ENCODE peak calls at places on chromosome 15, in four cellular contexts. Y is body of pancreas, Q is OCI-LY7, C is adipocyte. U is an unnamed sample.

GRCh38 chr15:48579945-48580671 is 65.4 kb downstream of the FBN1 start:
- DNase-seq in Q (no peak), Y (no peak), C (peak; percentile 76), U (no peak)

GRCh38 chr15:59885832-59886231 is 118.3 kb upstream of the FOXB1 start:
- DNase-seq in Q (no peak), Y (no peak), C (no peak), U (no peak)

GRCh38 chr15:30065025-30065801 is 17.5 kb upstream of the GOLGA8J start:
- DNase-seq in Y (no peak), C (peak; percentile 88), Q (no peak), U (peak; percentile 72)

GRCh38 chr15:59892995-59893394 is 111.1 kb upstream of the FOXB1 start:
- DNase-seq in C (peak; percentile 28), Y (no peak), Q (no peak), U (no peak)

GRCh38 chr15:39315200-39315599 is 265.7 kb upstream of the THBS1 start:
- DNase-seq in Q (no peak), Y (no peak), C (no peak), U (no peak)

GRCh38 chr15:73335026-73335425 is 33.7 kb downstream of the HCN4 start:
- DNase-seq in Q (no peak), C (no peak), Y (no peak), U (no peak)

GRCh38 chr15:50458301-50458700 is 34.1 kb downstream of the USP8 start:
- DNase-seq in Q (no peak), C (peak; percentile 8), Y (no peak), U (no peak)

GRCh38 chr15:81182746-81183402 is 13.8 kb upstream of the IL16 start:
- DNase-seq in Q (no peak), Y (no peak), C (peak; percentile 64), U (no peak)

GRCh38 chr15:39788108-39788507 is 5.5 kb upstream of the FSIP1 start:
- DNase-seq in Q (no peak), Y (no peak), C (peak; percentile 43), U (no peak)

GRCh38 chr15:72227192-72227586 is 3.8 kb downstream of the PKM start:
- DNase-seq in Q (peak; percentile 24), C (peak; percentile 77), Y (no peak), U (no peak)

GRCh38 chr15:77545058-77545457 is 87.7 kb downstream of the LINGO1 start:
- DNase-seq in Q (no peak), Y (no peak), C (no peak), U (no peak)

GRCh38 chr15:79844221-79844620 is 52.6 kb downstream of the MTHFS start:
- DNase-seq in C (no peak), Y (no peak), Q (no peak), U (no peak)

GRCh38 chr15:49330166-49330565 is 92.9 kb upstream of the FGF7 start:
- DNase-seq in Q (no peak), C (no peak), Y (no peak), U (no peak)

GRCh38 chr15:90035095-90035834 is 34.1 kb downstream of the ZNF710 start:
- DNase-seq in Y (peak; percentile 76), Q (no peak), C (no peak), U (no peak)

GRCh38 chr15:51382787-51383186 is 41.3 kb downstream of the GLDN start:
- DNase-seq in Q (peak; percentile 12), C (peak; percentile 81), Y (peak; percentile 36), U (peak; percentile 36)

GRCh38 chr15:80550910-80551265 is 144.2 kb upstream of the ABHD17C start:
- DNase-seq in Y (no peak), C (peak; percentile 46), Q (no peak), U (no peak)

GRCh38 chr15:72182244-72182643 is 15.3 kb downstream of the GRAMD2A start:
- DNase-seq in Q (no peak), C (no peak), Y (no peak), U (no peak)

GRCh38 chr15:77659350-77660321 is 26.9 kb upstream of the LINGO1 start:
- DNase-seq in Y (peak; percentile 82), Q (peak; percentile 71), C (peak; percentile 47), U (peak; percentile 78)

GRCh38 chr15:59347915-59348314 is 24.8 kb downstream of the MYO1E start:
- DNase-seq in Q (peak; percentile 35), C (no peak), Y (no peak), U (no peak)

GRCh38 chr15:21261965-21262850 is 178.1 kb downstream of the POTEB3 start:
- DNase-seq in Y (no peak), Q (no peak), C (no peak), U (peak; percentile 46)

GRCh38 chr15:55627730-55628368 is 39.7 kb upstream of the PYGO1 start:
- DNase-seq in Q (no peak), Y (peak; percentile 7), C (peak; percentile 95), U (peak; percentile 36)

GRCh38 chr15:90860942-90861675 is 7.3 kb upstream of the FURIN start:
- DNase-seq in Y (peak; percentile 71), Q (no peak), C (no peak), U (no peak)

GRCh38 chr15:56371495-56372147 is 6.4 kb downstream of the TEX9 start:
- DNase-seq in Y (no peak), Q (peak; percentile 78), C (no peak), U (no peak)

GRCh38 chr15:29678504-29679034 is 143.7 kb downstream of the TJP1 start:
- DNase-seq in Q (no peak), Y (no peak), C (no peak), U (no peak)

GRCh38 chr15:56353119-56353518 is 12.1 kb upstream of the TEX9 start:
- DNase-seq in Q (no peak), C (peak; percentile 9), Y (no peak), U (no peak)

GRCh38 chr15:68593341-68593740 is 14.5 kb downstream of the CORO2B start:
- DNase-seq in C (no peak), Y (no peak), Q (no peak), U (no peak)

DNA sequence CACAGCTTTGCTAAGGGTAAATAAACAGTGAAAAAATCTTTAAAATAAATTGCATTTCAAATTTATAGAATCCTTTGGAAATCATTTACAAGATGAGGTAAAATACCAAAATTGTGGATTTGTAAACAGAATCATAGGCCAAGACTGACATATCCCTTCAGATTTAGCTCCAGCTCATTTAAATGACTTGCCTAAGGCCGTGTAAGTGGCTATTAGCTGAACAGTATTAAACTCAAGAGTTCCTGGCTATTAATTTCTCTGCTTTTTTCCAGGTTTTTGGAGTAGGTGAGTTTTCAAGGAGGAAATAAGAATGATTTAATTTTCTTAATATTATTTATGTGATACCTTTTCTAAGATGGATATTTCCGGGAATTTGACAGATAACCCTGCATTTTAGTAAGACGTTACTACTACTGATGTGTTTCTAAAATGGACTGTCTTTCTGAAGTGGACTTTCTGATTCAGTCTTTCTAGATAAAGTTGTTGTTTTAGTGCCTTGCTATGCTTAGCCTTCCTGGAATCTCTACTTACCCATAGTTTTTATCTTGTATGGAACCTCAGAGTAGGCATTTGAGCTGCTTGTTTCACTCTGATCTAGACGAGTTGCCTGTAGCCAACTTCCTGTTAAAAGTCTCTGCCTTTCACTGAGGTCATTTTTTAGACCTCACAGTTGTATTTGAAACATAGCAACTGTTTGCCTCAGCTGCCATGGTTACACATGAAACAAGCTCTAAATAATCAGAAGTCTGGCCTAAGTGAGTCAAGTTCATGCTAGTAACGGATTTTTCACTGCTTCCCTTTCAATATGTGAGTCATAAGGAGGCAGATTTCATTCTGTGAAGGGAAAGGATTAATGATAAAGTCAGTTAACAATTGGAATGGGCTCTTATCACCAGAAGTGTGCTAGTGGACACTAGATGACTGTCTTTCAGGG is 127.0 kb downstream of the KLHL25 start:
- DNase-seq in Y (peak; percentile 83), Q (no peak), C (peak; percentile 94), U (peak; percentile 78)
- H3K4me3 ChIP-seq in Y (no peak overlapping the region), Q (no peak overlapping the region), C (peak overlapping the region; percentile 67), U (no peak overlapping the region)

GRCh38 chr15:96328101-96328958 is 2.2 kb upstream of the NR2F2 start:
- DNase-seq in C (peak; percentile 53), Y (no peak), Q (no peak), U (no peak)
- H3K4me3 ChIP-seq in C (peak overlapping the region; percentile 95), Y (no peak overlapping the region), Q (no peak overlapping the region), U (peak overlapping the region; percentile 55)

GRCh38 chr15:93088200-93088980 is 621 bp downstream of the RGMA start:
- DNase-seq in Y (peak; percentile 24), C (peak; percentile 52), Q (no peak), U (peak; percentile 37)

GRCh38 chr15:93087825-93088199 is 1.2 kb downstream of the RGMA start:
- DNase-seq in C (peak; percentile 73), Y (peak; percentile 75), Q (peak; percentile 57), U (peak; percentile 60)

GRCh38 chr15:93088981-93089854 is at the start of gene RGMA:
- DNase-seq in Q (no peak), Y (no peak), C (peak; percentile 40), U (no peak)

GRCh38 chr15:93091465-93091864 is 2.5 kb upstream of the RGMA start:
- DNase-seq in Q (no peak), Y (no peak), C (no peak), U (no peak)

DNA sequence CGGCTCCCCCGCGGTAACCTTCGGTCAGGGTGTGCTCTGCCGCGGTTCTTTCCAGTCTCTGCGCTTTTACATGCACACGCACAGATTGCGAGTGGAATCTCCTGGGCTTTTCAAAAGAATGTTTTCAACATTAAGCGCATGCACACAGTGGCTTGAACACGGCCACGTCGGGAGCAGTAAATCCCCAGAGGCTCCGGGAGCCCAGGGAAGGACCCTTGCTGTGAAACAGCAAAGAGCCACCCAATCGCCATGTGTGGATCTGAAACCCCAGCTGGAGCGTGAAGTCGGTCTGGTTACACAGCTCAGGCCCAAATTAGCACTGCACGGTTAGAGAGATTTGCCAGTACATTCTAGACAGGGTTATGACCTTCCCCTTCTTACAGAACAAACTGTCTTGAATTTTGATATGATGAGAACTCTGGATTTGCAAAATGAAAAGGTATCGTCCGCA is 869 bp upstream of the RGMA start:
- DNase-seq in C (peak; percentile 6), Q (no peak), Y (peak; percentile 22), U (no peak)
- H3K4me3 ChIP-seq in C (no peak overlapping the region), Q (no peak overlapping the region), Y (no peak overlapping the region), U (no peak overlapping the region)

DNA sequence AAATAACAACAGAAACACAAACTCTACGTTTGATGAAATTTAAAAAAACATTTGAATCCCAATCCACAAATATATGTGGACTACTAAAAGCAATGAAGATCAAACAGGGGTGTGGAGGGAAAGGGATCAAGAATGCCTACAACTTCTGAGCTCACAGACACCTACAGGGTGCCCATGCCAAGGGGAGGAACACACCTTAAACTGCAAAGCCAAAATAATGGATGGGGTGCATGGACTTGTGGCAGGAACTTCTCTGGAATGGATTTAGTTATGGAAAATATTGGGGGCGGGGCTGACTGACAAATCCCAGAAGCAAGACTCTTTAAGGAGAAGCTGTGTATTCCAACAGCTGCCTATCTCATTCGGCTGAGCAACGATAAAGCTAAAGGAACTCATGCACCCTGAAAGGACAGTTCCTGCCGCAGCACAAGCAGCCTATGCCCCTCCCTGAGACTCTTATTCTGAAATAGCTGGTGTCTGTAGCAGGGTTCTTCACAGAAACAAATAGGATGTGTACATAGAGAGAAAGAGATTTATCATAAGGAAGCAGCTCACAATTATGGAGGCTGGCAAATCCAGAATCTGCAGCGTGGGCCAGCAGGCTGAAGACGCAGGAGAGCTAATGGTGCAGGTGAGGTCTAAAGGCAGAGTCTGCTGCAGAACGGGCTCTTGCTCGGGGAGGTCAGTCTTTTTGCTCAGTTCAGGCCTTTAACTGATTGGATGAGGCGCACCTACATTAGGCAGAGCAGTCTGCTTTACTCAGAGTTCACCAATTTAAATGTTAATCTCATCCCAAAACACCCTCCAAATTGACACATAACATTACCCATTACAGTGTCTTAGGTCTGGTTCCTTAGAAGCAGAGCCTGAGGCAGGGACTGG is 24.5 kb upstream of the PLA2G4D start:
- DNase-seq in C (no peak), Y (peak; percentile 16), Q (no peak), U (no peak)
- H3K4me3 ChIP-seq in C (no peak overlapping the region), Y (no peak overlapping the region), Q (no peak overlapping the region), U (no peak overlapping the region)